ENCODE peak calls at places on chromosomes 11 and 22, in six cellular contexts. One of them, this sample, is unnamed. For H3K4me1 and H3K27me3, the result is how much of the 10 kb centered on the place peaks cover.

GRCh38 chr11:43852057-43852636 is 28.5 kb upstream of the ALKBH3 start:
- DNase-seq in SJSA1: peak
- DNase-seq in endodermal cell: peak
- DNase-seq in gastrocnemius medialis: peak
- DNase-seq in right atrium auricular region: no peak
- DNase-seq in body of pancreas: peak
- DNase-seq in this sample: peak

GRCh38 chr11:62398011-62398994 is 20.5 kb upstream of the SCGB1A1 start:
- DNase-seq in SJSA1: no peak
- DNase-seq in endodermal cell: peak
- DNase-seq in gastrocnemius medialis: peak
- DNase-seq in right atrium auricular region: no peak
- DNase-seq in body of pancreas: no peak
- DNase-seq in this sample: no peak

GRCh38 chr22:31088233-31088986 is 7.3 kb downstream of the SMTN start:
- DNase-seq in SJSA1: peak
- DNase-seq in endodermal cell: no peak
- DNase-seq in gastrocnemius medialis: peak
- DNase-seq in right atrium auricular region: no peak
- DNase-seq in body of pancreas: no peak
- DNase-seq in this sample: no peak

GRCh38 chr11:124605719-124606118 is 5.5 kb upstream of the PANX3 start:
- DNase-seq in SJSA1: no peak
- DNase-seq in endodermal cell: no peak
- DNase-seq in gastrocnemius medialis: peak
- DNase-seq in right atrium auricular region: no peak
- DNase-seq in body of pancreas: no peak
- DNase-seq in this sample: no peak

GRCh38 chr11:123357990-123358827 is 71.9 kb upstream of the GRAMD1B start:
- DNase-seq in SJSA1: no peak
- DNase-seq in endodermal cell: peak
- DNase-seq in gastrocnemius medialis: peak
- DNase-seq in right atrium auricular region: no peak
- DNase-seq in body of pancreas: no peak
- DNase-seq in this sample: no peak

GRCh38 chr22:28793976-28794584 is 6.3 kb downstream of the XBP1 start:
- DNase-seq in SJSA1: no peak
- DNase-seq in endodermal cell: no peak
- DNase-seq in gastrocnemius medialis: no peak
- DNase-seq in right atrium auricular region: no peak
- DNase-seq in body of pancreas: no peak
- DNase-seq in this sample: no peak

GRCh38 chr11:127843483-127844396 is 743.6 kb downstream of the ETS1 start:
- DNase-seq in SJSA1: peak
- DNase-seq in endodermal cell: peak
- DNase-seq in gastrocnemius medialis: no peak
- DNase-seq in right atrium auricular region: peak
- DNase-seq in body of pancreas: peak
- DNase-seq in this sample: no peak

GRCh38 chr11:23711981-23712380 is 784.9 kb upstream of the LUZP2 start:
- DNase-seq in SJSA1: no peak
- DNase-seq in endodermal cell: no peak
- DNase-seq in gastrocnemius medialis: no peak
- DNase-seq in right atrium auricular region: no peak
- DNase-seq in body of pancreas: no peak
- DNase-seq in this sample: no peak

GRCh38 chr22:24442352-24442744 is 14.9 kb downstream of the ADORA2A start:
- DNase-seq in SJSA1: no peak
- DNase-seq in endodermal cell: peak
- DNase-seq in gastrocnemius medialis: no peak
- DNase-seq in right atrium auricular region: no peak
- DNase-seq in body of pancreas: no peak
- DNase-seq in this sample: no peak

GRCh38 chr11:8096575-8096974 is 15.6 kb downstream of the TUB start:
- DNase-seq in SJSA1: no peak
- DNase-seq in endodermal cell: no peak
- DNase-seq in gastrocnemius medialis: no peak
- DNase-seq in right atrium auricular region: peak
- DNase-seq in body of pancreas: no peak
- DNase-seq in this sample: no peak

GRCh38 chr11:62645660-62645933 is 816 bp downstream of the GANAB start:
- DNase-seq in SJSA1: no peak
- DNase-seq in endodermal cell: no peak
- DNase-seq in gastrocnemius medialis: no peak
- DNase-seq in right atrium auricular region: no peak
- DNase-seq in body of pancreas: no peak
- DNase-seq in this sample: no peak

GRCh38 chr22:32998373-32998772 is 59.8 kb downstream of the SYN3 start:
- DNase-seq in SJSA1: no peak
- DNase-seq in endodermal cell: no peak
- DNase-seq in gastrocnemius medialis: no peak
- DNase-seq in right atrium auricular region: peak
- DNase-seq in body of pancreas: no peak
- DNase-seq in this sample: no peak

GRCh38 chr22:45612940-45613339 is 58.7 kb upstream of the ATXN10 start:
- DNase-seq in SJSA1: no peak
- DNase-seq in endodermal cell: peak
- DNase-seq in gastrocnemius medialis: no peak
- DNase-seq in right atrium auricular region: no peak
- DNase-seq in body of pancreas: no peak
- DNase-seq in this sample: no peak

GRCh38 chr22:49258107-49259010 is 569.3 kb downstream of the BRD1 start:
- DNase-seq in SJSA1: peak
- DNase-seq in endodermal cell: peak
- DNase-seq in gastrocnemius medialis: no peak
- DNase-seq in right atrium auricular region: no peak
- DNase-seq in body of pancreas: no peak
- DNase-seq in this sample: no peak

GRCh38 chr22:42284643-42285181 is 14.3 kb upstream of the TCF20 start:
- DNase-seq in SJSA1: no peak
- DNase-seq in endodermal cell: no peak
- DNase-seq in gastrocnemius medialis: no peak
- DNase-seq in right atrium auricular region: no peak
- DNase-seq in body of pancreas: no peak
- DNase-seq in this sample: no peak

GRCh38 chr22:48254311-48254873 is 1491.9 kb downstream of the TBC1D22A start:
- DNase-seq in SJSA1: no peak
- DNase-seq in endodermal cell: peak
- DNase-seq in gastrocnemius medialis: no peak
- DNase-seq in right atrium auricular region: no peak
- DNase-seq in body of pancreas: no peak
- DNase-seq in this sample: no peak

GRCh38 chr22:39301926-39302325 is 17.5 kb downstream of the RPL3 start:
- DNase-seq in SJSA1: no peak
- DNase-seq in endodermal cell: peak
- DNase-seq in gastrocnemius medialis: no peak
- DNase-seq in right atrium auricular region: no peak
- DNase-seq in body of pancreas: no peak
- DNase-seq in this sample: no peak

GRCh38 chr11:29024386-29024785 is 916.2 kb downstream of the METTL15 start:
- DNase-seq in SJSA1: no peak
- DNase-seq in endodermal cell: no peak
- DNase-seq in gastrocnemius medialis: no peak
- DNase-seq in right atrium auricular region: no peak
- DNase-seq in body of pancreas: no peak
- DNase-seq in this sample: no peak

GRCh38 chr11:112694813-112695212 is 266.4 kb upstream of the NCAM1 start:
- DNase-seq in SJSA1: no peak
- DNase-seq in endodermal cell: no peak
- DNase-seq in gastrocnemius medialis: no peak
- DNase-seq in right atrium auricular region: no peak
- DNase-seq in body of pancreas: no peak
- DNase-seq in this sample: peak

GRCh38 chr11:19777342-19778102 is 64.9 kb downstream of the NAV2 start:
- DNase-seq in SJSA1: peak
- DNase-seq in endodermal cell: peak
- DNase-seq in gastrocnemius medialis: no peak
- DNase-seq in right atrium auricular region: no peak
- DNase-seq in body of pancreas: peak
- DNase-seq in this sample: peak

GRCh38 chr22:29343313-29343805 is 27.9 kb upstream of the RASL10A start:
- DNase-seq in SJSA1: peak
- DNase-seq in endodermal cell: no peak
- DNase-seq in gastrocnemius medialis: no peak
- DNase-seq in right atrium auricular region: peak
- DNase-seq in body of pancreas: peak
- DNase-seq in this sample: peak

GRCh38 chr11:9903579-9903978 is 239.7 kb downstream of the SWAP70 start:
- DNase-seq in SJSA1: no peak
- DNase-seq in endodermal cell: no peak
- DNase-seq in gastrocnemius medialis: no peak
- DNase-seq in right atrium auricular region: no peak
- DNase-seq in body of pancreas: no peak
- DNase-seq in this sample: no peak

GRCh38 chr11:9906043-9906791 is 242.3 kb downstream of the SWAP70 start:
- DNase-seq in SJSA1: peak
- DNase-seq in endodermal cell: peak
- DNase-seq in gastrocnemius medialis: no peak
- DNase-seq in right atrium auricular region: no peak
- DNase-seq in body of pancreas: no peak
- DNase-seq in this sample: peak

GRCh38 chr11:9896902-9897301 is 233.0 kb downstream of the SWAP70 start:
- DNase-seq in SJSA1: no peak
- DNase-seq in endodermal cell: no peak
- DNase-seq in gastrocnemius medialis: no peak
- DNase-seq in right atrium auricular region: no peak
- DNase-seq in body of pancreas: no peak
- DNase-seq in this sample: no peak

GRCh38 chr11:9905562-9905961 is 241.7 kb downstream of the SWAP70 start:
- DNase-seq in SJSA1: no peak
- DNase-seq in endodermal cell: no peak
- DNase-seq in gastrocnemius medialis: no peak
- DNase-seq in right atrium auricular region: no peak
- DNase-seq in body of pancreas: no peak
- DNase-seq in this sample: no peak

GRCh38 chr11:9901931-9902330 is 238.1 kb downstream of the SWAP70 start:
- DNase-seq in SJSA1: no peak
- DNase-seq in endodermal cell: no peak
- DNase-seq in gastrocnemius medialis: no peak
- DNase-seq in right atrium auricular region: no peak
- DNase-seq in body of pancreas: no peak
- DNase-seq in this sample: no peak
- H3K4me1 ChIP-seq in SJSA1: under half
- H3K4me1 ChIP-seq in endodermal cell: under half
- H3K4me1 ChIP-seq in gastrocnemius medialis: under half
- H3K4me1 ChIP-seq in right atrium auricular region: under half
- H3K4me1 ChIP-seq in body of pancreas: under half
- H3K4me1 ChIP-seq in this sample: under half

GRCh38 chr11:120243221-120243620 is 3.3 kb downstream of the POU2F3 start:
- DNase-seq in SJSA1: no peak
- DNase-seq in endodermal cell: no peak
- DNase-seq in gastrocnemius medialis: no peak
- DNase-seq in right atrium auricular region: no peak
- DNase-seq in body of pancreas: no peak
- DNase-seq in this sample: no peak
- H3K27me3 ChIP-seq in SJSA1: under half
- H3K27me3 ChIP-seq in endodermal cell: under half
- H3K27me3 ChIP-seq in gastrocnemius medialis: under half
- H3K27me3 ChIP-seq in right atrium auricular region: under half
- H3K27me3 ChIP-seq in body of pancreas: under half
- H3K27me3 ChIP-seq in this sample: half or more

GRCh38 chr11:46296520-46297448 is 19.3 kb downstream of the CREB3L1 start:
- DNase-seq in SJSA1: peak
- DNase-seq in endodermal cell: peak
- DNase-seq in gastrocnemius medialis: no peak
- DNase-seq in right atrium auricular region: no peak
- DNase-seq in body of pancreas: no peak
- DNase-seq in this sample: peak
- H3K4me1 ChIP-seq in SJSA1: half or more
- H3K4me1 ChIP-seq in endodermal cell: under half
- H3K4me1 ChIP-seq in gastrocnemius medialis: under half
- H3K4me1 ChIP-seq in right atrium auricular region: under half
- H3K4me1 ChIP-seq in body of pancreas: under half
- H3K4me1 ChIP-seq in this sample: under half

DNA sequence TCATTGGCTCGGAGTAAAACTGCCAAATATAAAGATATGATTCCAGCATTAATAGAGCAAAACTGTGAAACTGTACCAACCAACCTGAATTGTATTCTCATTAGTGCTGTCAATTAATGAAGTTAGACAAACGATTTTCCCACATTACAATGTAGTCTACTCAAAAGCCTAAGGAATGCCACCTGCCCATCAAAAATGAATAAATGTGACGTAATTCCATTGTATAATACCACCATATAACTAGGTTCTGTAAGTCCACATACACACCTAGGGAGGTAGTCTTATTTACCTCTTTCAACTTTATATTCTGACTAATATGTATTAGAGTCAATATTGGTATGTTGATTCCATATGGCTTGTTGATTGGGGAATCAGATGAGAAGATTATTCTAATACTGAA is 76.2 kb downstream of the FAM76B start:
- DNase-seq in SJSA1: no peak
- DNase-seq in endodermal cell: no peak
- DNase-seq in gastrocnemius medialis: no peak
- DNase-seq in right atrium auricular region: no peak
- DNase-seq in body of pancreas: no peak
- DNase-seq in this sample: no peak
- H3K27me3 ChIP-seq in SJSA1: under half
- H3K27me3 ChIP-seq in endodermal cell: under half
- H3K27me3 ChIP-seq in gastrocnemius medialis: under half
- H3K27me3 ChIP-seq in right atrium auricular region: under half
- H3K27me3 ChIP-seq in body of pancreas: under half
- H3K27me3 ChIP-seq in this sample: under half

DNA sequence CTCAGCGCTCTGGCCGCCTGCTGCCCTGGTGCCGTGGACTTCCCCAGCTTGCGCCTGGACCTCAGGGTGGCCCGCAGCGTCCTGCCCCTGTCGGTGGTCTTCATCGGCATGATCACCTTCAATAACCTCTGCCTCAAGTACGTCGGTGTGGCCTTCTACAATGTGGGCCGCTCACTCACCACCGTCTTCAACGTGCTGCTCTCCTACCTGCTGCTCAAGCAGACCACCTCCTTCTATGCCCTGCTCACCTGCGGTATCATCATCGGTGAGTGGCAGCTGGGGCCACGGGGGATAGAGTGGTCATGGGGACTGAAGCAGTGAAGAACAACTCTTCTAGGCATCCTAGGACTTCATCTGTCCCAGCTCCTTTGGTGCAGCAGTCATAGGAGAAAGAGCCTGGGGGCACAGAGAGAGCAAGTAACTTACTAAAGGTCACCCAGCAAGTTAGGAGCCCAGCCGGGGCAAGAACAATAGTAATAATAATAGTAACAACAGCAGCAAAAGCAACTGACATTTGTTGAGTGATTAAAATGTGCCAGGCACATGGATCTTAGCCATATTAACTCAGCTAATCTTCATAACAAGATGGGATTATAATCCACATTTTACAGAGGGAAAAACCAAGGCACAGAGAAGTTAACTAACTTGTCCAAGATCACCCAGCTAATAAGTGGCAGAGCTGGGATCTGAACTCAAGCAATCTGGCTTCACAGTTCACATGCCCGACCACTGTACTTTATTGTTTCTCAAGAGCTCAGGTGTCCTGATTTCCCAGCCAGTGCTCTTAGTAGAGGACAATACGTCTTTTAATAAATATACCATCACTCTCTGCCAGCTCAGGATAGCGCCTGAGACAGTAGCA is 1.4 kb downstream of the SLC35C1 start:
- DNase-seq in SJSA1: peak
- DNase-seq in endodermal cell: no peak
- DNase-seq in gastrocnemius medialis: no peak
- DNase-seq in right atrium auricular region: no peak
- DNase-seq in body of pancreas: no peak
- DNase-seq in this sample: no peak
- H3K4me1 ChIP-seq in SJSA1: under half
- H3K4me1 ChIP-seq in endodermal cell: under half
- H3K4me1 ChIP-seq in gastrocnemius medialis: under half
- H3K4me1 ChIP-seq in right atrium auricular region: under half
- H3K4me1 ChIP-seq in body of pancreas: under half
- H3K4me1 ChIP-seq in this sample: under half

GRCh38 chr22:19723990-19724827 is 870 bp downstream of the GP1BB start:
- DNase-seq in SJSA1: no peak
- DNase-seq in endodermal cell: peak
- DNase-seq in gastrocnemius medialis: no peak
- DNase-seq in right atrium auricular region: no peak
- DNase-seq in body of pancreas: no peak
- DNase-seq in this sample: peak
- H3K27me3 ChIP-seq in SJSA1: under half
- H3K27me3 ChIP-seq in endodermal cell: half or more
- H3K27me3 ChIP-seq in gastrocnemius medialis: under half
- H3K27me3 ChIP-seq in right atrium auricular region: under half
- H3K27me3 ChIP-seq in body of pancreas: under half
- H3K27me3 ChIP-seq in this sample: under half